ENCODE peak calls at places on chromosomes 6 and 20, in four cellular contexts. H, B, S and D are unnamed samples.

GRCh38 chr6:126264265-126264664 is 75.7 kb upstream of the CENPW start:
- DNase-seq in B (no peak), S (no peak), H (no peak), D (no peak)

GRCh38 chr6:138833819-138834539 is 38.1 kb downstream of the ECT2L start:
- DNase-seq in H (no peak), B (peak; percentile 38), S (no peak), D (no peak)

GRCh38 chr20:43037605-43038309 is 151.9 kb downstream of the PTPRT start:
- DNase-seq in S (no peak), H (no peak), B (no peak), D (no peak)

GRCh38 chr6:30007132-30007764 is 53.8 kb upstream of the POLR1H start:
- DNase-seq in B (peak; percentile 27), S (peak; percentile 29), H (peak; percentile 79), D (peak; percentile 74)

GRCh38 chr6:51024126-51024525 is 205.5 kb downstream of the TFAP2B start:
- DNase-seq in H (no peak), B (no peak), S (no peak), D (no peak)

GRCh38 chr6:13927203-13927602 is 2.5 kb downstream of the RNF182 start:
- DNase-seq in B (no peak), H (no peak), S (no peak), D (no peak)

GRCh38 chr6:55758156-55758942 is 117.0 kb downstream of the BMP5 start:
- DNase-seq in B (no peak), H (no peak), S (no peak), D (no peak)

GRCh38 chr20:17854307-17854903 is 114.2 kb downstream of the SNX5 start:
- DNase-seq in B (peak; percentile 56), H (no peak), S (no peak), D (no peak)

GRCh38 chr6:19368511-19368910 is 468.7 kb upstream of the ID4 start:
- DNase-seq in B (no peak), H (no peak), S (no peak), D (no peak)

GRCh38 chr6:31307669-31308049 is 35.8 kb upstream of the HLA-C start:
- DNase-seq in B (no peak), S (no peak), H (no peak), D (no peak)

GRCh38 chr20:62356143-62356947 is 10.8 kb downstream of the LAMA5 start:
- DNase-seq in H (peak; percentile 85), B (peak; percentile 70), S (no peak), D (no peak)

GRCh38 chr20:42686057-42686456 is 503.6 kb downstream of the PTPRT start:
- DNase-seq in S (no peak), H (no peak), B (no peak), D (no peak)

GRCh38 chr6:52839124-52840055 is 1.2 kb downstream of the GSTA5 start:
- DNase-seq in B (no peak), H (no peak), S (peak; percentile 50), D (peak; percentile 42)

GRCh38 chr6:12158686-12159415 is 131.3 kb upstream of the EDN1 start:
- DNase-seq in H (no peak), S (no peak), B (no peak), D (no peak)

GRCh38 chr20:730005-730404 is 38.3 kb downstream of the SLC52A3 start:
- DNase-seq in B (no peak), S (no peak), H (no peak), D (no peak)

GRCh38 chr20:10925767-10926166 is 252.0 kb upstream of the JAG1 start:
- DNase-seq in B (no peak), H (no peak), S (no peak), D (no peak)

GRCh38 chr6:78629154-78629721 is 238.1 kb upstream of the IRAK1BP1 start:
- DNase-seq in H (peak; percentile 68), S (no peak), B (peak; percentile 12), D (no peak)

GRCh38 chr20:23167436-23167835 is 81.3 kb upstream of the CD93 start:
- DNase-seq in H (no peak), S (no peak), B (no peak), D (no peak)

GRCh38 chr6:157075549-157076426 is 247.5 kb downstream of the TMEM242 start:
- DNase-seq in H (no peak), S (no peak), B (no peak), D (no peak)

GRCh38 chr6:98325366-98325765 is 509.0 kb upstream of the POU3F2 start:
- DNase-seq in B (no peak), H (no peak), S (no peak), D (no peak)

GRCh38 chr6:14951704-14952103 is 294.2 kb upstream of the JARID2 start:
- DNase-seq in B (no peak), H (no peak), S (no peak), D (no peak)

GRCh38 chr6:145044606-145045275 is 690.6 kb downstream of the EPM2A start:
- DNase-seq in B (no peak), H (no peak), S (no peak), D (no peak)

GRCh38 chr6:34226066-34226465 is 10.6 kb upstream of the HMGA1 start:
- DNase-seq in H (peak; percentile 17), B (no peak), S (no peak), D (no peak)

GRCh38 chr6:79261666-79262065 is 27.2 kb upstream of the HMGN3 start:
- DNase-seq in S (no peak), H (no peak), B (no peak), D (no peak)

GRCh38 chr20:25237610-25238318 is 10.1 kb upstream of the PYGB start:
- DNase-seq in B (no peak), H (no peak), S (no peak), D (no peak)

GRCh38 chr6:31122803-31123706 is 2.8 kb upstream of the CDSN start:
- DNase-seq in H (peak; percentile 96), B (peak; percentile 81), S (no peak), D (peak; percentile 63)

GRCh38 chr20:38843346-38843745 is 37.8 kb downstream of the PPP1R16B start:
- DNase-seq in H (no peak), S (no peak), B (no peak), D (no peak)

GRCh38 chr6:39905640-39905975 is 28.7 kb downstream of the MOCS1 start:
- DNase-seq in S (no peak), B (no peak), H (no peak), D (no peak)

GRCh38 chr20:36312724-36313441 is 6.7 kb downstream of the DLGAP4 start:
- DNase-seq in H (no peak), S (no peak), B (no peak), D (no peak)

DNA sequence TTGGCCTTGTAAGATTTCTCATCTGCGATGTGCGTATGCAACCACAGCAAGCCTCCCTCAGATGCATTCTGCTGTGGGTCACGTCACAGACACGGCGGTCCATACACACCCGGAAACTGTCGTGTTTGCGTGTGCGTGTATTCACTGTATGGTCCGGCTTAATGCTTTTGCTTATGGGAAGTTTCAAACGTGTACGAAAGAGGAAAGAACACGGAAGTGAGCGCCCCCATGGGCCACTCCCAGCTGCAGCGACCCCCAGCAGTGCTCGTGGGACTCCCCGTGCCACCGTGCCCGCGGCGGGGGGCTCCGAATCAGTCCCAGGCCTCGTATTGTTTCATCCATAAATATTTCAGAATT is 10.2 kb downstream of the DLL1 start:
- DNase-seq in B (no peak), S (no peak), H (peak; percentile 53), D (no peak)
- H3K4me3 ChIP-seq in B (peak overlapping the region; percentile 38), S (peak overlapping the region; percentile 25), H (peak overlapping the region; percentile 41), D (peak overlapping the region; percentile 53)

GRCh38 chr20:34997774-34998173 is 42.1 kb downstream of the MYH7B start:
- DNase-seq in S (no peak), B (no peak), H (no peak), D (no peak)
- H3K36me3 ChIP-seq in S (peaks cover 23% of the 10 kb centered on the region), B (peaks cover 100% of the 10 kb centered on the region), H (peaks cover 29% of the 10 kb centered on the region), D (peaks cover 90% of the 10 kb centered on the region)

GRCh38 chr6:90286884-90287488 is 9.7 kb downstream of the BACH2 start:
- DNase-seq in H (no peak), S (peak; percentile 52), B (no peak), D (no peak)

GRCh38 chr6:90288404-90288803 is 8.2 kb downstream of the BACH2 start:
- DNase-seq in B (no peak), S (no peak), H (no peak), D (no peak)

GRCh38 chr6:90284236-90284744 is 12.4 kb downstream of the BACH2 start:
- DNase-seq in S (no peak), H (no peak), B (no peak), D (no peak)

GRCh38 chr6:90285611-90286381 is 10.8 kb downstream of the BACH2 start:
- DNase-seq in H (peak; percentile 92), S (peak; percentile 46), B (peak; percentile 77), D (peak; percentile 78)

GRCh38 chr6:90284745-90285481 is 11.7 kb downstream of the BACH2 start:
- DNase-seq in H (no peak), S (no peak), B (no peak), D (no peak)
- H3K4me3 ChIP-seq in H (peak overlapping the region; percentile 25), S (peak overlapping the region; percentile 62), B (peak overlapping the region; percentile 42), D (peak overlapping the region; percentile 34)

DNA sequence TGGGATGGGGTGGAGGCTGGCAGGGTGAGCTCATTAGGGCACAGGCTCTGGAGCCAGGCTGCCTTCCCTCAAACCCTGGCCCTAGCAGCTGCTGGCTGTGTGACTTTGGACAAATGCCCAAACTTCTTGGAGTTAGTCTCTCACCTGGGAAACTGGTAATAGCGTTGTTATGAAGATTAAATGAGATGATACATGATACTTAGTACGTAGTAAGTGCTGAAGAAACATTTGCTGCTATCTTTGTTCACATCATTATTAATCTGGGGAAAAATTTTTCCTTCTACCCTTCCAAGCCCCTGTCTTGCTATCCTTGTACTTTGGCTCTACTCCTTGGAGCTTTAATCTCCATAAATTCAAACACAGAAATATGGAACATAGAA is 22.3 kb upstream of the PPARD start:
- DNase-seq in H (no peak), B (no peak), S (no peak), D (no peak)
- H3K36me3 ChIP-seq in H (no peaks in the 10 kb centered on the region), B (no peaks in the 10 kb centered on the region), S (peaks cover 69% of the 10 kb centered on the region), D (peaks cover 24% of the 10 kb centered on the region)

DNA sequence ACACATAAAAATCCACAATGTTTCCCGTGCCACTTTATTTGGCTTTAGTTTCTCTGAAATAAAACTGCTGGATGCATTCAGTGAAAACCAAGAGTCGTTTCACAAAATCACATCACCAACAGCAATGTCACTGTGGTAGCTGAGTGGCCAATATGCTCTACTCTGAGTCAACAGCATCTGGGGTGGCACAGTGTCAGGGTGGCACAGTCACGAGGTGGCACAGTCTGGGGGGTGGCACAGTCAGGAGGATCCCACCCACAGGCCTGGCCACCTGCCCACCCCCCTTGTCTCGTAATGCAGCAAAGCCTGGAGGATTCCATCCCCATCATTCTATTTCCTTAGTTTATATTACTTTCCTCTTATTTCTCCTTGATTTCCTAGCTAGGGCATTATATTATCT is 87.0 kb downstream of the ANKRD60 start:
- DNase-seq in H (no peak), S (no peak), B (no peak), D (no peak)
- H3K4me3 ChIP-seq in H (no peak overlapping the region), S (no peak overlapping the region), B (no peak overlapping the region), D (no peak overlapping the region)

GRCh38 chr6:117573006-117573680 is 29.2 kb downstream of the GOPC start:
- DNase-seq in S (no peak), H (no peak), B (no peak), D (no peak)

GRCh38 chr6:117574198-117574597 is 28.1 kb downstream of the GOPC start:
- DNase-seq in S (no peak), B (no peak), H (no peak), D (no peak)

GRCh38 chr6:117568831-117569434 is 33.4 kb downstream of the GOPC start:
- DNase-seq in B (no peak), S (no peak), H (no peak), D (no peak)

DNA sequence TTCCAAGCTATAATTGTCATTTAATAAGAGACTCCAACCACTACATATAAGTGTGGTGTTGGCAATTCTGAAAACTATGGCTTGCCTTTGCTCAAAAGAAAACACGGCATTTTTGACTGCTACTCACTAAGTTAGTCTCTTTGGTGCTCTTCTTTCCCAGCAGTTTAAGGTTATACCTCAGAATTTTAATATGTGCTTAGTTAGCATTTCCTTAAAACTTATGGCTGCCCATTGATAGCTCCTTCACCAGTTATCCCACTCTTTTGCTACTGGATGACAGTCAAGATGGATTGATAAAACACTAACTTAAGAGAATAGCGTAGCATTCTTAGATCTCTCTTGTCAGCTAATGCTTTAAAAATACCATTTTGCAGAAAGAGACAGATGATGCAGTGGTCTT is 34.1 kb downstream of the GOPC start:
- DNase-seq in B (no peak), H (no peak), S (no peak), D (no peak)
- H3K36me3 ChIP-seq in B (peaks cover 100% of the 10 kb centered on the region), H (peaks cover 18% of the 10 kb centered on the region), S (peaks cover 17% of the 10 kb centered on the region), D (peaks cover 81% of the 10 kb centered on the region)